ENCODE peak calls at places on chromosomes 3 and 15, in seven cellular contexts. D is CD8-positive, alpha-beta T cell; H is tibial artery; Y is body of pancreas; L is heart right ventricle; F is SK-N-SH; J is cardiac muscle cell. K is an unnamed sample.
A peak's percentile ranks its signal among the peaks of the same experiment; 100 is the strongest.

GRCh38 chr3:193620055-193620454 is 27.0 kb downstream of the OPA1 start:
- DNase-seq in D (no peak), H (no peak), F (peak; percentile 3), J (no peak), L (no peak), Y (no peak), K (no peak)

GRCh38 chr3:66406186-66406585 is 94.6 kb downstream of the LRIG1 start:
- DNase-seq in Y (no peak), D (no peak), L (no peak), J (no peak), F (no peak), H (peak; percentile 61), K (no peak)

GRCh38 chr15:52368402-52368801 is 72.8 kb upstream of the MYO5C start:
- DNase-seq in L (no peak), F (no peak), H (no peak), Y (no peak), J (no peak), D (no peak), K (no peak)

GRCh38 chr15:85691350-85692240 is 103.1 kb downstream of the KLHL25 start:
- DNase-seq in D (peak; percentile 25), Y (no peak), H (no peak), F (no peak), L (no peak), J (no peak), K (no peak)

GRCh38 chr3:159322322-159322939 is 520.6 kb downstream of the MFSD1 start:
- DNase-seq in F (peak; percentile 10), Y (peak; percentile 17), L (peak; percentile 40), D (no peak), J (peak; percentile 52), H (no peak), K (no peak)

GRCh38 chr3:194112120-194113106 is 23.5 kb upstream of the HES1 start:
- DNase-seq in D (no peak), J (no peak), H (no peak), Y (peak; percentile 97), F (no peak), L (no peak), K (peak; percentile 76)

GRCh38 chr15:96551196-96551595 is 220.7 kb downstream of the NR2F2 start:
- DNase-seq in F (no peak), D (no peak), J (no peak), H (no peak), Y (no peak), L (no peak), K (no peak)

GRCh38 chr3:115915061-115915460 is 291.8 kb downstream of the GAP43 start:
- DNase-seq in Y (no peak), L (no peak), D (no peak), F (no peak), J (no peak), H (no peak), K (no peak)

GRCh38 chr15:26838742-26839460 is 28.0 kb upstream of the GABRA5 start:
- DNase-seq in Y (no peak), D (no peak), L (no peak), J (peak; percentile 33), F (peak; percentile 76), H (no peak), K (no peak)

GRCh38 chr15:44092221-44092620 is 102.8 kb downstream of the FRMD5 start:
- DNase-seq in H (no peak), Y (no peak), L (no peak), J (no peak), F (no peak), D (no peak), K (peak; percentile 44)

GRCh38 chr3:50321146-50321843 is 1.2 kb downstream of the HYAL2 start:
- DNase-seq in F (peak; percentile 96), J (peak; percentile 94), L (peak; percentile 90), H (peak; percentile 90), Y (peak; percentile 93), D (peak; percentile 85), K (peak; percentile 84)

GRCh38 chr3:50320853-50321145 is 1.7 kb downstream of the HYAL2 start:
- DNase-seq in F (no peak), Y (no peak), L (no peak), J (no peak), H (no peak), D (no peak), K (peak; percentile 49)

GRCh38 chr3:50323092-50323600 is 601 bp upstream of the HYAL2 start:
- DNase-seq in Y (no peak), D (no peak), F (no peak), J (no peak), H (no peak), L (no peak), K (no peak)

GRCh38 chr3:50322386-50323091 is at the start of gene HYAL2:
- DNase-seq in H (no peak), L (peak; percentile 82), F (no peak), Y (no peak), J (no peak), D (no peak), K (no peak)

GRCh38 chr3:50321844-50322385 is 630 bp downstream of the HYAL2 start:
- DNase-seq in J (no peak), F (no peak), D (no peak), H (peak; percentile 60), L (no peak), Y (no peak), K (no peak)
- H3K4me1 ChIP-seq in J (peaks cover 25% of the 10 kb centered on the region), F (peaks cover 43% of the 10 kb centered on the region), D (peaks cover 29% of the 10 kb centered on the region), H (peaks cover 68% of the 10 kb centered on the region), L (peaks cover 82% of the 10 kb centered on the region), Y (peaks cover 71% of the 10 kb centered on the region), K (peaks cover 7% of the 10 kb centered on the region)

GRCh38 chr3:63980019-63980418 is 43.3 kb downstream of the PSMD6 start:
- DNase-seq in F (no peak), H (no peak), L (no peak), D (no peak), Y (no peak), J (no peak), K (no peak)
- H3K27ac ChIP-seq in F (no peak overlapping the region), H (no peak overlapping the region), L (peak overlapping the region; percentile 80), D (peak overlapping the region; percentile 35), Y (peak overlapping the region; percentile 90), J (no peak overlapping the region), K (peak overlapping the region; percentile 1)

GRCh38 chr3:24496529-24497482 is 2.2 kb upstream of the THRB start:
- DNase-seq in F (peak; percentile 63), J (peak; percentile 56), H (peak; percentile 89), L (peak; percentile 76), Y (peak; percentile 91), D (no peak), K (no peak)

GRCh38 chr3:24492971-24493551 is 1.6 kb downstream of the THRB start:
- DNase-seq in F (no peak), L (no peak), D (no peak), H (no peak), J (no peak), Y (no peak), K (no peak)

GRCh38 chr3:24493951-24494615 is 567 bp downstream of the THRB start:
- DNase-seq in L (peak; percentile 84), D (no peak), Y (peak; percentile 82), J (peak; percentile 51), H (peak; percentile 89), F (peak; percentile 74), K (no peak)

GRCh38 chr3:24494616-24495333 is at the start of gene THRB:
- DNase-seq in J (peak; percentile 75), D (no peak), Y (peak; percentile 82), H (peak; percentile 84), F (peak; percentile 89), L (peak; percentile 79), K (no peak)

GRCh38 chr3:24495334-24495994 is 814 bp upstream of the THRB start:
- DNase-seq in L (peak; percentile 48), D (no peak), Y (peak; percentile 75), J (peak; percentile 56), F (peak; percentile 63), H (peak; percentile 54), K (no peak)
- TF ChIP-seq CTCF in L (no peak), D (no peak), Y (peak; percentile 22), J (no peak), F (no peak), H (no peak), K (no peak)

GRCh38 chr3:50609071-50609742 is 2.4 kb downstream of the CISH start:
- DNase-seq in D (no peak), L (no peak), J (no peak), Y (no peak), H (no peak), F (no peak), K (no peak)

GRCh38 chr3:50609743-50610085 is 1.9 kb downstream of the CISH start:
- DNase-seq in Y (no peak), F (no peak), H (no peak), L (no peak), J (no peak), D (peak; percentile 29), K (no peak)

GRCh38 chr3:50607271-50608091 is 4.1 kb downstream of the CISH start:
- DNase-seq in L (no peak), Y (no peak), J (no peak), F (no peak), D (peak; percentile 17), H (no peak), K (no peak)

GRCh38 chr3:50606596-50606995 is 5.0 kb downstream of the CISH start:
- DNase-seq in Y (no peak), J (no peak), L (peak; percentile 6), F (no peak), D (peak; percentile 68), H (no peak), K (no peak)

DNA sequence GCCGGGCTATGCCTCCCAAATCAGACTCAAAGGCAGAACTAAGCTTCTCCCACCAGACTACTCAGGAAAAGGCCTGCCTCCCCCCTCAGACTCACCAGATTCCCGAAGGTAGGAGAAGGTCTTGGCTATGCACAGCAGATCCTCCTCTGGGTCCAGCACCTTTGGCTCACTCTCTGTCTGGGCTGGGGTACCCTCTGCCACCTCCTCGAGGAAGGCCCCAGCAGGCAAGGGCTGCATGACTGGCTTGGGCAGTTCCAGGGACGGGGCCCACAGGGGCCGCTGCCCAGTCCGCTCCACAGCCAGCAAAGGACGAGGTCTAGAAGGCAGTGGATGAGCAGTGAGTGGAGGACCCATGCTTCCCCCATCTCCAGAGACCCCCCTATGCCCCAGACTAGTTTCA is 3.3 kb downstream of the CISH start:
- DNase-seq in F (no peak), J (no peak), H (no peak), L (no peak), Y (no peak), D (peak; percentile 4), K (no peak)
- H3K4me1 ChIP-seq in F (peaks cover 34% of the 10 kb centered on the region), J (peaks cover 17% of the 10 kb centered on the region), H (peaks cover 91% of the 10 kb centered on the region), L (peaks cover 94% of the 10 kb centered on the region), Y (peaks cover 94% of the 10 kb centered on the region), D (peaks cover 66% of the 10 kb centered on the region), K (peaks cover 14% of the 10 kb centered on the region)

GRCh38 chr15:58684751-58685150 is 64.8 kb downstream of the ADAM10 start:
- DNase-seq in Y (no peak), F (no peak), L (no peak), D (no peak), H (no peak), J (no peak), K (no peak)
- H3K27ac ChIP-seq in Y (no peak overlapping the region), F (no peak overlapping the region), L (no peak overlapping the region), D (no peak overlapping the region), H (no peak overlapping the region), J (peak overlapping the region; percentile 67), K (no peak overlapping the region)

GRCh38 chr3:173870976-173871375 is 473.4 kb downstream of the NLGN1 start:
- DNase-seq in L (no peak), J (no peak), H (no peak), F (no peak), Y (no peak), D (no peak), K (no peak)

GRCh38 chr3:173862701-173863100 is 465.2 kb downstream of the NLGN1 start:
- DNase-seq in Y (no peak), J (no peak), H (no peak), L (no peak), D (no peak), F (no peak), K (no peak)

GRCh38 chr3:173869786-173870185 is 472.2 kb downstream of the NLGN1 start:
- DNase-seq in J (no peak), Y (no peak), F (no peak), D (no peak), L (no peak), H (no peak), K (no peak)

GRCh38 chr3:173865900-173866498 is 468.5 kb downstream of the NLGN1 start:
- DNase-seq in F (no peak), H (no peak), L (no peak), J (no peak), D (no peak), Y (no peak), K (no peak)
- TF ChIP-seq CTCF in F (no peak), H (no peak), L (no peak), J (no peak), D (no peak), Y (no peak), K (no peak)